ENCODE peak calls at places on chromosomes 7 and 10, in ten cellular contexts. V, P, R, T, X, W, J, E, I and F are unnamed samples.
A peak's percentile ranks its signal among the peaks of the same experiment; 100 is the strongest.

GRCh38 chr7:112739436-112740180 is 50.6 kb downstream of the TMEM168 start:
- DNase-seq in P (no peak), V (no peak), W (no peak), I (no peak), E (no peak), X (no peak), T (no peak), R (no peak), J (no peak), F (no peak)

GRCh38 chr10:124949543-124949942 is 7.6 kb downstream of the ZRANB1 start:
- DNase-seq in R (no peak), X (no peak), J (no peak), I (no peak), E (no peak), V (no peak), T (no peak), P (no peak), W (no peak), F (no peak)

GRCh38 chr7:92584953-92585352 is 5.2 kb downstream of the FAM133B start:
- DNase-seq in W (no peak), I (no peak), T (no peak), P (no peak), J (no peak), X (no peak), R (no peak), E (no peak), V (peak; percentile 62), F (no peak)

GRCh38 chr7:339062-339342 is 49.0 kb downstream of the FOXL3 start:
- DNase-seq in R (no peak), V (no peak), T (no peak), X (no peak), W (no peak), I (no peak), P (no peak), E (no peak), J (no peak), F (no peak)

GRCh38 chr7:158013085-158013668 is 574.4 kb downstream of the PTPRN2 start:
- DNase-seq in P (no peak), V (no peak), J (no peak), X (no peak), R (no peak), E (no peak), T (no peak), W (no peak), I (no peak), F (no peak)

GRCh38 chr10:91582063-91582673 is 50.7 kb downstream of the PPP1R3C start:
- DNase-seq in E (no peak), J (no peak), P (peak; percentile 78), I (no peak), T (no peak), X (no peak), W (no peak), R (no peak), V (no peak), F (no peak)

GRCh38 chr7:118179191-118179590 is 4.8 kb upstream of the LSM8 start:
- DNase-seq in P (no peak), R (no peak), J (no peak), X (no peak), E (no peak), I (no peak), V (no peak), T (no peak), W (no peak), F (no peak)

GRCh38 chr7:84729284-84729683 is 457.6 kb downstream of the SEMA3D start:
- DNase-seq in T (no peak), P (no peak), R (no peak), J (no peak), V (no peak), X (no peak), I (no peak), W (peak; percentile 24), E (peak; percentile 94), F (no peak)

GRCh38 chr10:108797573-108797972 is 1125.7 kb downstream of the XPNPEP1 start:
- DNase-seq in I (no peak), T (no peak), W (no peak), P (no peak), X (no peak), V (no peak), R (no peak), E (no peak), J (no peak), F (no peak)

GRCh38 chr7:101947899-101948298 is 130.5 kb downstream of the CUX1 start:
- DNase-seq in W (no peak), E (peak; percentile 67), X (no peak), I (no peak), T (no peak), R (no peak), V (no peak), P (peak; percentile 85), J (no peak), F (no peak)

GRCh38 chr7:151923097-151923876 is 33.0 kb upstream of the GALNTL5 start:
- DNase-seq in T (no peak), X (no peak), R (no peak), E (no peak), P (peak; percentile 14), V (no peak), I (no peak), W (no peak), J (no peak), F (no peak)

GRCh38 chr10:101035314-101035713 is 4.3 kb downstream of the SFXN3 start:
- DNase-seq in E (no peak), I (no peak), P (no peak), J (no peak), T (no peak), X (no peak), R (no peak), W (no peak), V (no peak), F (no peak)

GRCh38 chr7:142539901-142540300 is 209.4 kb upstream of the PRSS1 start:
- DNase-seq in V (peak; percentile 94), T (no peak), R (no peak), P (no peak), I (no peak), X (no peak), E (peak; percentile 90), W (peak; percentile 33), J (no peak), F (no peak)

GRCh38 chr10:500876-501275 is 188.6 kb downstream of the DIP2C start:
- DNase-seq in J (no peak), P (no peak), X (no peak), V (no peak), T (no peak), R (no peak), W (no peak), E (peak; percentile 68), I (no peak), F (no peak)

GRCh38 chr7:43626695-43627094 is 43.8 kb downstream of the STK17A start:
- DNase-seq in P (no peak), J (no peak), T (no peak), E (no peak), W (no peak), I (no peak), X (no peak), V (no peak), R (no peak), F (no peak)

GRCh38 chr10:49418328-49418727 is 22.4 kb upstream of the DRGX start:
- DNase-seq in I (no peak), E (no peak), T (no peak), P (no peak), W (no peak), X (no peak), V (no peak), J (no peak), R (no peak), F (no peak)
- TF ChIP-seq CTCF in I (peak; percentile 9), E (no peak), T (no peak), P (no peak), W (no peak), X (no peak), V (peak; percentile 47), J (peak; percentile 49), R (no peak), F (no peak)

DNA sequence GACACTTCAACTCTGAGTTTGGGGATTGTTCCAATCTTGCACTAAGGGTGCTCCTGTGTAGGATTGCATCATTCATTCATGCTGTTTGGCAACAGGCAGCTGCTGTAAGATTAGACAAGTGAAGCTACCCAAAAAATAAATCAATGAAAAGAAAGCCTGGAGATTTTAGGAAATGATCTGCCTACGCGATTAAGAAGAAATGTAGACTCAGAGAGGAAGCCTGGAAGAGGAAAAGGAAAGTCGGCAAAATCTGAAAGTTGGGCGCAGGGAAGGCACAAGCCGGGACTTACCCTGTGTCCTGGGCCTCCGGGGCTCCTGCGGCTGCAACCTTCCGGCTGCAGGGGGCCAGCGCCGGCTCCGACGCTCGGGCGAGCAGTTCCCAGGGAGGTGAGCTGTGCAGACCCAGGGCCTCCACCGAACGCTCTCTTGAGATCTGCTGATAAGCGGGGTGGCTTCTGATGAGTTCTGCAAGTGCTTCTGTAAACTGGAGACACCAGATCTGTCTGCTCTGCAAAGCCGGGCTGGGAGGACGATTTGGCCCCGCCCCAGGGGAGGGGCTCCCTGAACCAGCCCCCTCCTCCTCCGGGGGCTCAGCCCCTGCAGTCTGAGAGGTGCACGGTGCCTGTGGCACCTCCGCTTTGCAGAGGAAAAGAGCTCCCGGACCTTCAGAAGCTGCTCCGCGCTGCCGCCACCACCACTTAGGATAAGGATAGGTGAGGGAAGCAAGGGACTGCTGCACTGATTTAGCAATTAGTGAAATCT is 17.4 kb downstream of the PSPH start:
- DNase-seq in W (no peak), P (peak; percentile 32), V (peak; percentile 79), X (peak; percentile 84), T (peak; percentile 73), J (peak; percentile 93), I (peak; percentile 37), R (no peak), E (peak; percentile 67), F (peak; percentile 86)
- TF ChIP-seq CTCF in W (peak; percentile 42), P (no peak), V (peak; percentile 35), X (peak; percentile 45), T (no peak), J (peak; percentile 46), I (no peak), R (peak; percentile 43), E (peak; percentile 49), F (no peak)

DNA sequence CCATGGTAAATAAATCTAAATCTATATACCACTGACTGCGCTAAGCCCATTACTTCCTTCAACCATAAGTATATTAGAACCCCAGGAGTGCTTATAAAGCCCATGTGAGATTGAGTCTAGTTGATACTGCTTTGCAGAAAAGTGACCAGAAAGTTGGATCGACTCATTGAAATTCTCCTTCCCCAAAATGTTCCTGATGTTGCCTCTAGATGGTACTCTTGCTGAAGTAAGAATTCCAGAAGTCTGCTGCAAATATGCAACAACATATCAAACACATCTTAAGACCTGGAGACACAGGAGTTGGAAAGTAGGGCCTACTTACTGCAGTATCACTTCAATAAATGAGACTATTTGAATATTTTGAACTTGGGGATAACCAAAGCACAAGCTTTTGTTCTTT is 550.8 kb downstream of the IPMK start:
- DNase-seq in W (no peak), X (no peak), E (peak; percentile 32), T (no peak), V (no peak), J (no peak), R (no peak), I (no peak), P (no peak), F (no peak)
- TF ChIP-seq CTCF in W (peak; percentile 36), X (peak; percentile 42), E (peak; percentile 45), T (no peak), V (peak; percentile 63), J (peak; percentile 68), R (peak; percentile 48), I (no peak), P (no peak), F (no peak)

GRCh38 chr7:20331231-20331880 is 656 bp downstream of the ITGB8 start:
- DNase-seq in J (peak; percentile 65), V (no peak), W (no peak), P (peak; percentile 9), X (peak; percentile 73), R (no peak), T (peak; percentile 61), I (no peak), E (peak; percentile 48), F (peak; percentile 52)
- TF ChIP-seq CTCF in J (no peak), V (no peak), W (no peak), P (no peak), X (no peak), R (no peak), T (no peak), I (no peak), E (no peak), F (no peak)

GRCh38 chr7:115679976-115680375 is 350.6 kb downstream of the TFEC start:
- DNase-seq in E (peak; percentile 44), P (no peak), R (no peak), X (no peak), J (peak; percentile 39), T (peak; percentile 56), V (no peak), W (no peak), I (peak; percentile 38), F (peak; percentile 4)
- TF ChIP-seq CTCF in E (peak; percentile 67), P (no peak), R (peak; percentile 24), X (peak; percentile 42), J (peak; percentile 55), T (peak; percentile 38), V (peak; percentile 52), W (peak; percentile 61), I (peak; percentile 44), F (peak; percentile 44)